ENCODE peak calls at places on chromosomes 7 and 10, in six cellular contexts. K is cardiac muscle cell; J is dorsolateral prefrontal cortex; E is mucosa of descending colon; G is pancreas; X is CD4-positive, alpha-beta T cell. L is an unnamed sample.

GRCh38 chr7:128874140-128875031 is 11.7 kb downstream of the ATP6V1F start:
- DNase-seq in K (no peak), J (no peak), E (peak), G (no peak), X (no peak), L (no peak)

GRCh38 chr10:106310596-106310995 is 853.9 kb downstream of the SORCS1 start:
- DNase-seq in K (no peak), J (no peak), E (no peak), G (no peak), X (no peak), L (no peak)

GRCh38 chr10:70775679-70776454 is 9.3 kb downstream of the TBATA start:
- DNase-seq in K (no peak), J (no peak), E (no peak), G (no peak), X (no peak), L (no peak)

GRCh38 chr10:70906953-70907618 is 18.7 kb upstream of the PCBD1 start:
- DNase-seq in K (no peak), J (no peak), E (no peak), G (no peak), X (no peak), L (no peak)

GRCh38 chr7:80184693-80185092 is 50.1 kb downstream of the GNAI1 start:
- DNase-seq in K (no peak), J (no peak), E (no peak), G (no peak), X (no peak), L (no peak)

GRCh38 chr10:43304687-43305333 is 37.9 kb upstream of the RASGEF1A start:
- DNase-seq in K (peak), J (peak), E (peak), G (peak), X (peak), L (peak)

GRCh38 chr7:30634193-30634626 is 39.5 kb downstream of the GARS1 start:
- DNase-seq in K (no peak), J (no peak), E (no peak), G (no peak), X (no peak), L (no peak)

GRCh38 chr10:131654471-131655087 is 246.2 kb upstream of the PPP2R2D start:
- DNase-seq in K (no peak), J (no peak), E (no peak), G (no peak), X (no peak), L (no peak)

GRCh38 chr10:72029414-72029813 is 58.9 kb downstream of the SPOCK2 start:
- DNase-seq in K (no peak), J (no peak), E (no peak), G (no peak), X (no peak), L (no peak)

GRCh38 chr7:35747611-35748010 is 52.7 kb upstream of the HERPUD2 start:
- DNase-seq in K (no peak), J (no peak), E (no peak), G (no peak), X (no peak), L (no peak)

GRCh38 chr7:47088329-47089067 is 493.4 kb downstream of the TNS3 start:
- DNase-seq in K (peak), J (peak), E (no peak), G (peak), X (no peak), L (peak)

GRCh38 chr7:137146012-137146455 is 197.5 kb downstream of the PTN start:
- DNase-seq in K (peak), J (no peak), E (no peak), G (no peak), X (no peak), L (no peak)

GRCh38 chr10:317926-318325 is 182.7 kb downstream of the ZMYND11 start:
- DNase-seq in K (no peak), J (no peak), E (no peak), G (no peak), X (no peak), L (no peak)

GRCh38 chr10:107230854-107231253 is 66.3 kb upstream of the SORCS1 start:
- DNase-seq in K (no peak), J (no peak), E (no peak), G (no peak), X (no peak), L (no peak)

GRCh38 chr10:53997953-53998352 is 803.1 kb downstream of the PCDH15 start:
- DNase-seq in K (no peak), J (no peak), E (no peak), G (no peak), X (no peak), L (no peak)

GRCh38 chr10:102230861-102231356 is 4.8 kb downstream of the ELOVL3 start:
- DNase-seq in K (peak), J (no peak), E (peak), G (peak), X (peak), L (no peak)

GRCh38 chr10:77168861-77169260 is 468.7 kb downstream of the KCNMA1 start:
- DNase-seq in K (no peak), J (no peak), E (no peak), G (no peak), X (no peak), L (no peak)

GRCh38 chr10:104639595-104640338 is 1.3 kb upstream of the SORCS3 start:
- DNase-seq in K (no peak), J (no peak), E (no peak), G (no peak), X (no peak), L (peak)

GRCh38 chr10:104638861-104639594 is 2.1 kb upstream of the SORCS3 start:
- DNase-seq in K (peak), J (no peak), E (peak), G (no peak), X (no peak), L (peak)

GRCh38 chr10:104641150-104642000 is at the start of gene SORCS3:
- DNase-seq in K (no peak), J (no peak), E (peak), G (no peak), X (no peak), L (peak)

GRCh38 chr10:104642001-104642270 is 846 bp downstream of the SORCS3 start:
- DNase-seq in K (no peak), J (no peak), E (no peak), G (no peak), X (no peak), L (peak)

DNA sequence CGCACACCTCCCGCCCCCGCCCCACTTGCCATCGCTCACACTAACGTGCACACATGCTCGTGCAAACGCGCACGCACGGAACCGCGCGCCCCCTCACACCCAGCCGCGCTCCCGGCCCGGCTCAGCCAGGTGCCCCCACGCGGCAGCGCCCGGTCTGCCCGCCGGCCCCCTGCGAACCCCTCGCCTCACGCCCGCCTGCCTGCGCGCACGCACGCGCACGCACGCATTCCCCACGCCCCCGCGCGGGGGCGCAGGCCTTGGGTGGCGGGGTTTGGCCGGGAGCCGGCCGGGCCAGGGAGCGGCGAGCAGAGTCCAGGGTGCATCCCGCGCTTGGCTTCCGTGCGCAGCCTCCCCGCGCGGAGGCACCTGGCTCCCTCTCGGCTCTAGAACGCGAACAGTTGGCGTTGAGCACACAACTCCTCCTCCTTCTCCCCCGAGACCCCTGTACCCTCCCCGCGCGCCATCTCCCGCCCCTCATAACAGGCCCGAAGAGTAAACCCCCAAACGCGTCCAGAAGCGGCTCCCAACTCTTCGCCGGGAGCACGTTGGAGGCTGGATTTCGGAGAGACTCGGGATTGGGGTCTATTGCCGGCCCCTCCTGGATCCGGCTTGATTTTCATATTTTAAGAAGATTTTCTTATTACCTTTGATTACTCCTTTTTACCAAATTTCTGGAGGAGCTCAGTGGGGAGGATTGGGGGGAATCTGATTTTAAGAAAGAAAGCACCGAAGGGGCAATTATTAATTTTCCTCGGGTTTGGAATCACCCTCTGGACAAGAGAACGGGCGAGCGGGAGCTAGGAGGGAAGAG is 546 bp upstream of the SORCS3 start:
- DNase-seq in K (no peak), J (no peak), E (no peak), G (no peak), X (no peak), L (peak)
- TF ChIP-seq CTCF in K (no peak), J (no peak), E (no peak), G (no peak), X (no peak), L (peak)

GRCh38 chr7:148255333-148255732 is 335.2 kb upstream of the C7orf33 start:
- DNase-seq in K (no peak), J (no peak), E (no peak), G (no peak), X (no peak), L (no peak)
- TF ChIP-seq CTCF in K (peak), J (peak), E (no peak), G (no peak), X (no peak), L (peak)

GRCh38 chr7:2837476-2837875 is 6.6 kb downstream of the GNA12 start:
- DNase-seq in K (no peak), J (no peak), E (no peak), G (no peak), X (no peak), L (no peak)
- TF ChIP-seq CTCF in K (no peak), J (no peak), E (no peak), G (no peak), X (no peak), L (no peak)

GRCh38 chr7:116258734-116259133 is 48.4 kb downstream of the TES start:
- DNase-seq in K (peak), J (no peak), E (no peak), G (no peak), X (no peak), L (peak)
- TF ChIP-seq CTCF in K (peak), J (peak), E (peak), G (peak), X (peak), L (peak)

DNA sequence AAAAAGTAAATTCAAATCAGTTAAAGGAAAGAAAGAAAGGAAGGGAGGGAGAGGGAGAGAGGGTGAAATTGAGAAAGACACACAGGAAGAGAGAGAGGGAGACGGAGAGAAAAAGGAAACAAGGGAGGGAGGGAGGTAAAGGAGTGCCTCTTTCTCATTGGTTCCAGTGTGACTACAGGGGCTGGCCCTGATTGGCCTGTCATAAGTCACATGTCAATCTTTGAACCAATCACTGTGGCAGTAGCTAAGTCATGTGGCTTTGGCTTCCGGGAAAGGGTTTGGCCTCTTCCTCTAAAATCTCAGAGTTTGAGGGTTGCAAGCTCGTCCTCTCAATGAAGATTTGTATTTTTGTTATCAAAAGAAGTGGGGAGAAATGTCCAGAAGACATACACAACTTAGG is 150.2 kb downstream of the RAB11FIP2 start:
- DNase-seq in K (no peak), J (no peak), E (no peak), G (no peak), X (no peak), L (no peak)
- TF ChIP-seq CTCF in K (no peak), J (no peak), E (no peak), G (no peak), X (no peak), L (no peak)

GRCh38 chr7:73980206-73980605 is 47.8 kb upstream of the ELN start:
- DNase-seq in K (no peak), J (no peak), E (no peak), G (no peak), X (no peak), L (no peak)

GRCh38 chr7:73976761-73977625 is 51.0 kb upstream of the ELN start:
- DNase-seq in K (no peak), J (no peak), E (no peak), G (no peak), X (no peak), L (no peak)

GRCh38 chr7:73974948-73975926 is 52.7 kb upstream of the ELN start:
- DNase-seq in K (no peak), J (no peak), E (no peak), G (no peak), X (no peak), L (no peak)

GRCh38 chr7:73977626-73978618 is 50.1 kb upstream of the ELN start:
- DNase-seq in K (no peak), J (no peak), E (peak), G (no peak), X (no peak), L (no peak)

DNA sequence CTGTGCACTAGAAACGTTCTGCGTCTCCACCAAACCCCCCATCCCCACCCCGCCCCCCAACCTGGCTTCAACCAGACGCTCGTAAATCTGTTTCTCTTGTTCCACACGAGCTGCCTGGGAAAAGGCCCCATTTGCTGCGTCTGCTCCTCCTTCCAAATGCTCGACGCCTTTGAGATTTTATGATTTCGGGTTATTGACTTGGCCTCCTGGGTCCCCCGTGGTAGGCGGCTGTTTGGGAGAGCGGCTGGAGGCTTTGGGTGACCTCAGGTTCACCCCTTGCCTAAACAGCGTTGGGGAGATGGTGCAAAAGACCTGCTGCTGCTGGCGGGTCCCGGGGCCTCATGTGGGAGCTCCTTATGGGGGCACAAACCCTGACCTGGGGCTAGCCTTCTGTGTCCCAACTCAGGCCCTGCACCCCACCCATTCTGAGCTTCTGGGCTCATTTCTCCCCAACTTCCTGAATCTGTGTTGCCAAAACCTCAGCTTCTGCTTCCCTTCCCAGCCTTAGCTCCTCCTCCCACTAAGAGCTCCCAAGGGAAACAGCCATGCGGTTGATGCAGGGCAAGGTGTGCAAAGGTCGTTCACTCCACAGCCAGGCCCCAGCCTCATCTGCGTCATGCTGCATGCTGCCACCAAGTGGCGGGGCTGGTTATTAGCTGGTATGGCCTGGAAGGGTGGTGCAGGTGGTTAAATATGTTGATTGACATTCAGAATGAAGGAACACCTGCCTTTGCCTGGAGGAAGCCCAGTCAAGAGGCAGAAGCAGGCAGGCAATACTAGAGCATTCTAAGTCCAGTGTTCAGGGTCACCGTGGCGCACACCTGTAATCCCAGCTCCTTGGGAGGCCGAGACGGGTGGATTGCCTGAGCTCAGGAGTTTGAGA is 49.1 kb upstream of the ELN start:
- DNase-seq in K (peak), J (no peak), E (peak), G (peak), X (no peak), L (no peak)
- TF ChIP-seq CTCF in K (peak), J (no peak), E (peak), G (no peak), X (no peak), L (peak)

DNA sequence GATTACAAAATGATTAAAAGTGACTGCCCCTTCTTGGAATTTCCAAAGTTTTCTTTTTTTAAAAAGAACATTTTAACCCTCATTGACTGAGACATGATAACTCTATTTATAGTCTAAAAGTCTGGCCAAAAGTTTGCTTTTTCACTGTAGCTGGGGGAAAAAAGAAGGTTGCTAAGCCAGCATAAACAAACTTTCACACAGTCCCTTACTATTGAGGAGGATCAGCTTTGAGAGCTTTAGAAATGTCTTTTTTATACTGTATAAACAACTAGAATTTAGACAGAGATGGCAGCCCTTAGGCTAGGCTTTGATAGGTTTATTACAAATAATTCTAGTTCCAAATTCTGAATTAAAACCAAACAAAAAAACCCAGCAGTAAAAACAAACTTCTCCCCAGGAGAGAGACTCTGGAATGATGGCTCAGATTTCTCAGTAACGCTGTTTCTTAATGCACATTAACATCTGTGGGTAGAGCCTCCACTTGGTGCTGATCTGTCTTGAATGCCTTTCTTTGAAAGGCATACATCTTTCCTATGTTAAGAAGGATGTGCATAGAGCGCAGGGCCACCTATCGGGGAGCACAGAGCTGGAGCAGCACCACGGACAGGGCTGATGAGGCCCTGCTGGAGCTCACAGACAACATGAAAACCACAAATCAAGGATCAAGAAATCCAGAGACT is 100.9 kb upstream of the PDLIM1 start:
- DNase-seq in K (peak), J (no peak), E (no peak), G (no peak), X (no peak), L (no peak)
- TF ChIP-seq CTCF in K (peak), J (no peak), E (no peak), G (no peak), X (no peak), L (no peak)

GRCh38 chr10:103540722-103541121 is 47.2 kb downstream of the NEURL1 start:
- DNase-seq in K (no peak), J (no peak), E (no peak), G (no peak), X (no peak), L (no peak)

GRCh38 chr10:103545366-103545765 is 51.9 kb downstream of the NEURL1 start:
- DNase-seq in K (no peak), J (no peak), E (no peak), G (no peak), X (no peak), L (no peak)

GRCh38 chr10:103543617-103544525 is 50.4 kb downstream of the NEURL1 start:
- DNase-seq in K (no peak), J (no peak), E (no peak), G (peak), X (no peak), L (no peak)

GRCh38 chr10:103544657-103545310 is 51.3 kb downstream of the NEURL1 start:
- DNase-seq in K (no peak), J (no peak), E (no peak), G (no peak), X (no peak), L (no peak)

GRCh38 chr10:103542764-103543616 is 49.5 kb downstream of the NEURL1 start:
- DNase-seq in K (peak), J (no peak), E (no peak), G (peak), X (no peak), L (peak)
- TF ChIP-seq CTCF in K (peak), J (peak), E (no peak), G (no peak), X (peak), L (peak)

DNA sequence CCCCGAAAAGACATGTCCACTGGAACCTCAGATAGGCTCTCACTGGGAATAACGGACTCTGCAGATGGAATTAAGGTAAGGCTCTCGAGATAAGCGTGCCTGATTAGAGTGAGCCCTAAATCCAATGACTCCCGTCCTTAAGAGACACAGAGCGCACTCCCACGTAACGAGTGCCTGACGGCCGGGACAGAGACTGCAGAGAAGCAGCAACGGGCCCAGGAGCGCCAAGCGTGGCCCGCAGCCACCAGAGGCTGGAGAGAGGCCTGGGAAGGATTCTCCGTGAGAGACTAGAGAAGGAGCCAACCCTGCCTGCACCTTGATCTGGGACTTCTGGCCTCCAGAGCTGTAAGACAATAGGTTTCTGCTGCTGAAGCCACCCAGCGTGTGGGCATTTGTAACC is 20.0 kb upstream of the TNRC18 start:
- DNase-seq in K (no peak), J (no peak), E (no peak), G (no peak), X (no peak), L (no peak)
- TF ChIP-seq CTCF in K (no peak), J (no peak), E (no peak), G (no peak), X (no peak), L (no peak)

L was measured in neural crest cell.